ENCODE peak calls at places on chromosomes 2 and 18, in six cellular contexts. One of them, this sample, is unnamed.

GRCh38 chr2:219538488-219539294 is 4.9 kb downstream of the CHPF start:
- DNase-seq in HFFc6: no peak
- DNase-seq in neural progenitor cell: no peak
- DNase-seq in mesothelial cell of epicardium: no peak
- DNase-seq in adrenal gland: no peak
- DNase-seq in CD8-positive, alpha-beta T cell: no peak
- DNase-seq in this sample: no peak

GRCh38 chr2:180983468-180984388 is 3.3 kb downstream of the UBE2E3 start:
- DNase-seq in adrenal gland: peak
- DNase-seq in mesothelial cell of epicardium: no peak
- DNase-seq in HFFc6: peak
- DNase-seq in neural progenitor cell: peak
- DNase-seq in CD8-positive, alpha-beta T cell: no peak
- DNase-seq in this sample: no peak

GRCh38 chr2:191150451-191151314 is at the start of gene STAT4:
- DNase-seq in CD8-positive, alpha-beta T cell: peak
- DNase-seq in adrenal gland: peak
- DNase-seq in HFFc6: no peak
- DNase-seq in neural progenitor cell: peak
- DNase-seq in mesothelial cell of epicardium: peak
- DNase-seq in this sample: no peak

GRCh38 chr18:24627644-24628315 is 167.3 kb downstream of the HRH4 start:
- DNase-seq in HFFc6: no peak
- DNase-seq in adrenal gland: no peak
- DNase-seq in mesothelial cell of epicardium: no peak
- DNase-seq in CD8-positive, alpha-beta T cell: no peak
- DNase-seq in neural progenitor cell: no peak
- DNase-seq in this sample: no peak

GRCh38 chr2:120863661-120864320 is 128.1 kb downstream of the GLI2 start:
- DNase-seq in HFFc6: peak
- DNase-seq in mesothelial cell of epicardium: no peak
- DNase-seq in neural progenitor cell: no peak
- DNase-seq in CD8-positive, alpha-beta T cell: no peak
- DNase-seq in adrenal gland: peak
- DNase-seq in this sample: peak

GRCh38 chr2:25844089-25844488 is 34.2 kb downstream of the ASXL2 start:
- DNase-seq in neural progenitor cell: no peak
- DNase-seq in mesothelial cell of epicardium: no peak
- DNase-seq in HFFc6: peak
- DNase-seq in adrenal gland: peak
- DNase-seq in CD8-positive, alpha-beta T cell: no peak
- DNase-seq in this sample: peak

GRCh38 chr2:42141687-42142475 is 27.3 kb upstream of the EML4 start:
- DNase-seq in HFFc6: peak
- DNase-seq in CD8-positive, alpha-beta T cell: no peak
- DNase-seq in neural progenitor cell: peak
- DNase-seq in mesothelial cell of epicardium: peak
- DNase-seq in adrenal gland: peak
- DNase-seq in this sample: peak

GRCh38 chr2:77210725-77211124 is 311.5 kb downstream of the LRRTM4 start:
- DNase-seq in neural progenitor cell: no peak
- DNase-seq in HFFc6: no peak
- DNase-seq in adrenal gland: no peak
- DNase-seq in mesothelial cell of epicardium: no peak
- DNase-seq in CD8-positive, alpha-beta T cell: no peak
- DNase-seq in this sample: no peak

GRCh38 chr18:63339920-63340484 is 20.4 kb upstream of the BCL2 start:
- DNase-seq in HFFc6: peak
- DNase-seq in neural progenitor cell: peak
- DNase-seq in mesothelial cell of epicardium: no peak
- DNase-seq in CD8-positive, alpha-beta T cell: peak
- DNase-seq in adrenal gland: no peak
- DNase-seq in this sample: peak

GRCh38 chr2:68643874-68644485 is 601 bp downstream of the PROKR1 start:
- DNase-seq in adrenal gland: no peak
- DNase-seq in CD8-positive, alpha-beta T cell: no peak
- DNase-seq in mesothelial cell of epicardium: no peak
- DNase-seq in neural progenitor cell: no peak
- DNase-seq in HFFc6: no peak
- DNase-seq in this sample: no peak

GRCh38 chr2:10775831-10776230 is 36.8 kb downstream of the PDIA6 start:
- DNase-seq in mesothelial cell of epicardium: no peak
- DNase-seq in adrenal gland: no peak
- DNase-seq in neural progenitor cell: no peak
- DNase-seq in CD8-positive, alpha-beta T cell: no peak
- DNase-seq in HFFc6: no peak
- DNase-seq in this sample: no peak

GRCh38 chr2:179355881-179356280 is 91.2 kb upstream of the SESTD1 start:
- DNase-seq in adrenal gland: no peak
- DNase-seq in neural progenitor cell: no peak
- DNase-seq in HFFc6: no peak
- DNase-seq in mesothelial cell of epicardium: no peak
- DNase-seq in CD8-positive, alpha-beta T cell: no peak
- DNase-seq in this sample: no peak

GRCh38 chr18:29172151-29173015 is 995.5 kb upstream of the CDH2 start:
- DNase-seq in adrenal gland: no peak
- DNase-seq in HFFc6: no peak
- DNase-seq in mesothelial cell of epicardium: no peak
- DNase-seq in neural progenitor cell: no peak
- DNase-seq in CD8-positive, alpha-beta T cell: no peak
- DNase-seq in this sample: no peak

GRCh38 chr2:205714058-205714776 is 31.9 kb downstream of the NRP2 start:
- DNase-seq in CD8-positive, alpha-beta T cell: no peak
- DNase-seq in mesothelial cell of epicardium: no peak
- DNase-seq in neural progenitor cell: no peak
- DNase-seq in HFFc6: no peak
- DNase-seq in adrenal gland: no peak
- DNase-seq in this sample: no peak

GRCh38 chr2:172412996-172413492 is 14.3 kb upstream of the ITGA6 start:
- DNase-seq in CD8-positive, alpha-beta T cell: no peak
- DNase-seq in neural progenitor cell: no peak
- DNase-seq in mesothelial cell of epicardium: no peak
- DNase-seq in HFFc6: no peak
- DNase-seq in adrenal gland: no peak
- DNase-seq in this sample: no peak

GRCh38 chr2:36485521-36485920 is 112.4 kb downstream of the FEZ2 start:
- DNase-seq in CD8-positive, alpha-beta T cell: no peak
- DNase-seq in adrenal gland: peak
- DNase-seq in mesothelial cell of epicardium: no peak
- DNase-seq in neural progenitor cell: no peak
- DNase-seq in HFFc6: peak
- DNase-seq in this sample: no peak

GRCh38 chr2:62201307-62201706 is 5.4 kb downstream of the B3GNT2 start:
- DNase-seq in CD8-positive, alpha-beta T cell: no peak
- DNase-seq in neural progenitor cell: no peak
- DNase-seq in HFFc6: peak
- DNase-seq in adrenal gland: no peak
- DNase-seq in mesothelial cell of epicardium: no peak
- DNase-seq in this sample: no peak

GRCh38 chr18:36769611-36770314 is 59.0 kb downstream of the TPGS2 start:
- DNase-seq in HFFc6: no peak
- DNase-seq in CD8-positive, alpha-beta T cell: no peak
- DNase-seq in mesothelial cell of epicardium: no peak
- DNase-seq in neural progenitor cell: peak
- DNase-seq in adrenal gland: no peak
- DNase-seq in this sample: no peak

GRCh38 chr2:178449700-178450573 is 1.0 kb downstream of the PRKRA start:
- DNase-seq in adrenal gland: no peak
- DNase-seq in HFFc6: peak
- DNase-seq in CD8-positive, alpha-beta T cell: no peak
- DNase-seq in neural progenitor cell: peak
- DNase-seq in mesothelial cell of epicardium: no peak
- DNase-seq in this sample: no peak

GRCh38 chr18:22551536-22552151 is 133.9 kb upstream of the CTAGE1 start:
- DNase-seq in CD8-positive, alpha-beta T cell: no peak
- DNase-seq in mesothelial cell of epicardium: no peak
- DNase-seq in neural progenitor cell: no peak
- DNase-seq in HFFc6: peak
- DNase-seq in adrenal gland: peak
- DNase-seq in this sample: no peak

GRCh38 chr2:192347542-192347941 is 152.8 kb upstream of the TMEFF2 start:
- DNase-seq in neural progenitor cell: no peak
- DNase-seq in HFFc6: no peak
- DNase-seq in mesothelial cell of epicardium: no peak
- DNase-seq in CD8-positive, alpha-beta T cell: no peak
- DNase-seq in adrenal gland: no peak
- DNase-seq in this sample: no peak

GRCh38 chr18:2847341-2848144 is 737 bp downstream of the EMILIN2 start:
- DNase-seq in HFFc6: no peak
- DNase-seq in CD8-positive, alpha-beta T cell: no peak
- DNase-seq in mesothelial cell of epicardium: peak
- DNase-seq in neural progenitor cell: peak
- DNase-seq in adrenal gland: no peak
- DNase-seq in this sample: no peak

GRCh38 chr2:207066784-207067460 is 98.8 kb downstream of the KLF7 start:
- DNase-seq in neural progenitor cell: no peak
- DNase-seq in HFFc6: no peak
- DNase-seq in mesothelial cell of epicardium: no peak
- DNase-seq in adrenal gland: no peak
- DNase-seq in CD8-positive, alpha-beta T cell: no peak
- DNase-seq in this sample: no peak

GRCh38 chr18:33735428-33735827 is 157.4 kb downstream of the ASXL3 start:
- DNase-seq in CD8-positive, alpha-beta T cell: no peak
- DNase-seq in adrenal gland: no peak
- DNase-seq in mesothelial cell of epicardium: no peak
- DNase-seq in HFFc6: no peak
- DNase-seq in neural progenitor cell: no peak
- DNase-seq in this sample: no peak

GRCh38 chr2:20573611-20574422 is 77.1 kb downstream of the HS1BP3 start:
- DNase-seq in CD8-positive, alpha-beta T cell: no peak
- DNase-seq in adrenal gland: no peak
- DNase-seq in HFFc6: peak
- DNase-seq in neural progenitor cell: no peak
- DNase-seq in mesothelial cell of epicardium: no peak
- DNase-seq in this sample: no peak

GRCh38 chr2:10144771-10145518 is 22.4 kb downstream of the RRM2 start:
- DNase-seq in HFFc6: no peak
- DNase-seq in neural progenitor cell: no peak
- DNase-seq in adrenal gland: no peak
- DNase-seq in mesothelial cell of epicardium: no peak
- DNase-seq in CD8-positive, alpha-beta T cell: no peak
- DNase-seq in this sample: no peak

GRCh38 chr2:124538549-124538948 is 513.5 kb downstream of the CNTNAP5 start:
- DNase-seq in adrenal gland: no peak
- DNase-seq in CD8-positive, alpha-beta T cell: no peak
- DNase-seq in HFFc6: no peak
- DNase-seq in neural progenitor cell: no peak
- DNase-seq in mesothelial cell of epicardium: no peak
- DNase-seq in this sample: no peak
- TF ChIP-seq CTCF in adrenal gland: no peak
- TF ChIP-seq CTCF in CD8-positive, alpha-beta T cell: no peak
- TF ChIP-seq CTCF in HFFc6: no peak
- TF ChIP-seq CTCF in neural progenitor cell: no peak
- TF ChIP-seq CTCF in mesothelial cell of epicardium: no peak
- TF ChIP-seq CTCF in this sample: no peak

DNA sequence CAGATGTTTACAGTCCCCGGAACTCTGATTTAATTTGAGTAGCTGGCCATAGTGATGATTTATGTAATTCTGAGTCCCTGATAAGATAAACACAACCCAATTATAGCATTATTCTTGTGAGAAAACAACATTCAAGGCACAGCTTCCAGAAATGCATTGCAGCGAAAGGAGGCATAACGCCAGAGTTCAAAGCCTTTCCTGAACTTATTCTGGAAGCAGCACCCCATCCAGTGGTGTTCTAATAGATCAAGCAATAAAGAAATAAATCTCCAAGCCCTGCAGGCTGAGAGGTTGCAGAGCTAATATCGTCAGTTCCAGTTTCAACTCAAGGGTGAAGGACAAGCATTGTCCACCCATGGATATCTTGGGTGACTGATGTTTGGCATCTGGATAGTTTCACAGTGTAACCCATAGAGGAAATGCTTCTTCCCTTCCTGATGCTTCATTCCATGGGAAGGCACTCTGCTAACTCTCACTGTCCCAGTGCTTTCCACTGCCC is 18.8 kb downstream of the CDH2 start:
- DNase-seq in adrenal gland: peak
- DNase-seq in CD8-positive, alpha-beta T cell: no peak
- DNase-seq in HFFc6: no peak
- DNase-seq in neural progenitor cell: no peak
- DNase-seq in mesothelial cell of epicardium: no peak
- DNase-seq in this sample: peak
- TF ChIP-seq CTCF in adrenal gland: no peak
- TF ChIP-seq CTCF in CD8-positive, alpha-beta T cell: no peak
- TF ChIP-seq CTCF in HFFc6: no peak
- TF ChIP-seq CTCF in neural progenitor cell: no peak
- TF ChIP-seq CTCF in mesothelial cell of epicardium: no peak
- TF ChIP-seq CTCF in this sample: peak

DNA sequence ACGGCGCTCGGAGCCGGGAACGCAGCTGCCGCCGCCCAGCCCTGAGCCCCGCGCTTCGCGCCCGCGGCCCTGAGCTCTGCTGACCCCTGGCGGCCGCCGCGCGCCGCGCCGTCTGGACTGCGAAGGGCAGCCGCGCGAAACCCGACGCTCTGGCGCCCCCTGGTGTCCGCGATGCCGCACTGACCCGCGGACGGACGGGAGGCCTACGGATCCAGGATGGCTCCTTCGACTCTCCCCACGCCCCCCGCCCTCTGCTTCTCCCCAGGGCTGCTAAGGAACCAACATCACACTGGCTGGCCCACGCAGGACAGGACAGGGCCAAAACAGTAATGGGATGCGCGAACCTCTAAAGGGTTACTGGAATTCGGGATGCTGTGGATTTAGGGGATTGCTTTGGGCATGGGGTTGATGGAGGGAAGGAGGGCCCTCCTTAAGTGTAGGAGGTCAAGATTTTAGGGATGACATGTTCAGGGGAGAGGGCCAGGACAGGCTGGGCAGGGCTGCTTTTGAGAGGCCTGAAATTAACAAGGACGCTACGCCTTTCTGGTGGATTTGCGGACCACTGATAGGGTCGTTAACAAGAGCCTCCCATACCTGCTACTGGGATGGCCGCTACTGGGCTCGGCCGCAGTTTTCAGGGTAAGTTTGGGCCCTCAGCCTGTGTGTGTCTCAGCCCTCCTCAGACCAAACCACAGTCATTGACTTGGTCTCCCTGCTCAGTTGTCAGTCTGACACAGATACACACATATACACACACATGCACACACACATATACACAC is 181.1 kb downstream of the SMAD2 start:
- DNase-seq in HFFc6: peak
- DNase-seq in CD8-positive, alpha-beta T cell: peak
- DNase-seq in adrenal gland: peak
- DNase-seq in mesothelial cell of epicardium: peak
- DNase-seq in neural progenitor cell: peak
- DNase-seq in this sample: peak
- TF ChIP-seq CTCF in HFFc6: peak
- TF ChIP-seq CTCF in CD8-positive, alpha-beta T cell: peak
- TF ChIP-seq CTCF in adrenal gland: peak
- TF ChIP-seq CTCF in mesothelial cell of epicardium: peak
- TF ChIP-seq CTCF in neural progenitor cell: peak
- TF ChIP-seq CTCF in this sample: peak

DNA sequence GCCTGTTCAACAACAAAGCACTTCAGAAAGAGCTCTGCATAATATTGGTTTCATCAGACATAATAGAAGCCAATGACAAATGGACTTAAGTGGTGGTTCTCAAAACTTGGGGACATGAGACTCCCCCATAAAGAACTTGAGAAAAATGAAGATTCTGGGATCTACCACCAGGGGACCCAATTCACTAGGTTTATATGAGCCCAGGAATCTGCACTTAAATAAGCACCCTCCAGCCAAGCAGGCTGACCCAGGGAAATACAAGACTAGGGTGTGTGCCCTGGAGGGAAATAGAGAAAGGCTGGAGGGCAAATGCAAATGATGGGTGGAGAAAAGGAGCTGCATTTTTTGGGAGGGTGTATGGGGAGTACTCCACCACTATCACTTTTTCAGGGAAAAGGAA is 52.5 kb downstream of the SATB2 start:
- DNase-seq in HFFc6: no peak
- DNase-seq in adrenal gland: no peak
- DNase-seq in CD8-positive, alpha-beta T cell: no peak
- DNase-seq in neural progenitor cell: peak
- DNase-seq in mesothelial cell of epicardium: no peak
- DNase-seq in this sample: no peak
- TF ChIP-seq CTCF in HFFc6: peak
- TF ChIP-seq CTCF in adrenal gland: peak
- TF ChIP-seq CTCF in CD8-positive, alpha-beta T cell: no peak
- TF ChIP-seq CTCF in neural progenitor cell: peak
- TF ChIP-seq CTCF in mesothelial cell of epicardium: peak
- TF ChIP-seq CTCF in this sample: peak

This sample was measured in AG09319.